ENCODE peak calls at places on chromosomes 7 and 10, in six cellular contexts. F, A, B, E, M and K are unnamed samples.

GRCh38 chr7:44377134-44377463 is 51.7 kb upstream of the CAMK2B start:
- DNase-seq in F (no peak), A (no peak), B (no peak), E (no peak), M (no peak), K (no peak)

GRCh38 chr10:49010831-49011230 is 71.2 kb upstream of the LRRC18 start:
- DNase-seq in F (no peak), A (no peak), B (no peak), E (no peak), M (no peak), K (no peak)

GRCh38 chr10:46299531-46300366 is 13.0 kb downstream of the ANTXRL start:
- DNase-seq in F (peak; percentile 36), A (no peak), B (no peak), E (no peak), M (no peak), K (no peak)

GRCh38 chr7:73429218-73429617 is 4.4 kb upstream of the FZD9 start:
- DNase-seq in F (peak; percentile 42), A (no peak), B (no peak), E (no peak), M (no peak), K (no peak)

GRCh38 chr10:49631975-49632374 is 18.1 kb downstream of the CHAT start:
- DNase-seq in F (peak; percentile 23), A (no peak), B (no peak), E (no peak), M (no peak), K (no peak)

GRCh38 chr10:80277567-80278250 is 11.7 kb downstream of the MAT1A start:
- DNase-seq in F (no peak), A (no peak), B (no peak), E (no peak), M (no peak), K (no peak)

GRCh38 chr10:108249940-108250339 is 1085.4 kb upstream of the SORCS1 start:
- DNase-seq in F (no peak), A (no peak), B (no peak), E (no peak), M (no peak), K (no peak)

GRCh38 chr7:50336909-50337703 is 32.6 kb downstream of the IKZF1 start:
- DNase-seq in F (no peak), A (no peak), B (no peak), E (no peak), M (no peak), K (no peak)

GRCh38 chr10:31319602-31320178 is 674 bp downstream of the ZEB1 start:
- DNase-seq in F (no peak), A (no peak), B (no peak), E (no peak), M (no peak), K (no peak)

GRCh38 chr10:107701947-107702346 is 537.4 kb upstream of the SORCS1 start:
- DNase-seq in F (no peak), A (no peak), B (no peak), E (no peak), M (no peak), K (no peak)

GRCh38 chr7:12281026-12281425 is 69.9 kb downstream of the TMEM106B start:
- DNase-seq in F (no peak), A (no peak), B (no peak), E (peak; percentile 42), M (no peak), K (no peak)

GRCh38 chr7:77238703-77239136 is 39.1 kb upstream of the FGL2 start:
- DNase-seq in F (no peak), A (peak; percentile 26), B (no peak), E (no peak), M (no peak), K (no peak)

GRCh38 chr7:103142494-103142893 is 6.4 kb downstream of the NAPEPLD start:
- DNase-seq in F (no peak), A (no peak), B (no peak), E (peak; percentile 39), M (no peak), K (no peak)

GRCh38 chr10:124603376-124604213 is 140.6 kb downstream of the FAM53B start:
- DNase-seq in F (no peak), A (peak; percentile 8), B (no peak), E (no peak), M (no peak), K (no peak)

GRCh38 chr10:58734116-58734515 is 221.4 kb downstream of the BICC1 start:
- DNase-seq in F (no peak), A (no peak), B (peak; percentile 75), E (no peak), M (no peak), K (peak; percentile 67)

GRCh38 chr10:86334515-86335085 is 32.0 kb downstream of the GRID1 start:
- DNase-seq in F (peak; percentile 38), A (no peak), B (no peak), E (no peak), M (no peak), K (no peak)

GRCh38 chr7:47444376-47445098 is 137.4 kb downstream of the TNS3 start:
- DNase-seq in F (no peak), A (no peak), B (no peak), E (peak; percentile 55), M (no peak), K (no peak)
- TF ChIP-seq CTCF in F (peak; percentile 48), A (peak; percentile 50), B (peak; percentile 47), E (peak; percentile 65), M (peak; percentile 68), K (peak; percentile 47)

GRCh38 chr7:21041252-21041651 is 254.6 kb upstream of the SP8 start:
- DNase-seq in F (no peak), A (no peak), B (no peak), E (no peak), M (no peak), K (no peak)
- H3K4me3 ChIP-seq in F (no peak overlapping the region), A (no peak overlapping the region), B (no peak overlapping the region), E (no peak overlapping the region), M (no peak overlapping the region), K (no peak overlapping the region)

DNA sequence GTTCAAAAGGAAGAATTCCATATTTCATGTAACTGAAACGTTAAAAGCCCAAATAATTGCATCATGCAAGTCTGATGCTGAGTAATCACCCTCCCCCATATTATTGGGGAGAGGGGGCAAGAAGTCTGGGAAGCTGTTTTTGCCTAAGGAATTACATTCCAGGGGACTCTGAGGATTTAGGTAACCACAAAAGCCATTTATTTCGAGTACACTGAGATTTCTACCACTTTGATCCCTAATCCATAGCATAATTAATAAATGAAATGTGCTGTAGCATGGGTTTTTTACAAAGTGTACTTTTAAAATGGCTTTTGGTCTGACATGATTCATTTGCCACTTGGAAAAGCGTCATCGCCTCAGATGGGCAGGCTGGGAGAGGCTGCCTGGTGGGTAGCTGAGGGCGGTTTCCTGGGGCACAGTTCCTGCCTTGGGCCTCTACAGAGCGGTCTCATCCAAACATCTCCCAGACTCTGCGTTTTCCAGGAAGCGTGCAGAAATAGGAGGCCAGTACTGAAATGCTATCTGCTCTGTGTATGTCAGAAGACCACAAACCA is 106.5 kb downstream of the TCF7L2 start:
- DNase-seq in F (no peak), A (no peak), B (no peak), E (peak; percentile 74), M (no peak), K (peak; percentile 52)
- TF ChIP-seq CTCF in F (no peak), A (no peak), B (no peak), E (no peak), M (no peak), K (no peak)

GRCh38 chr7:134548877-134549276 is at the start of gene AKR1B15:
- DNase-seq in F (no peak), A (no peak), B (no peak), E (peak; percentile 73), M (no peak), K (no peak)
- H3K4me3 ChIP-seq in F (no peak within 1 kb of the TSS), A (no peak within 1 kb of the TSS), B (no peak within 1 kb of the TSS), E (no peak within 1 kb of the TSS), M (no peak within 1 kb of the TSS), K (no peak within 1 kb of the TSS)

DNA sequence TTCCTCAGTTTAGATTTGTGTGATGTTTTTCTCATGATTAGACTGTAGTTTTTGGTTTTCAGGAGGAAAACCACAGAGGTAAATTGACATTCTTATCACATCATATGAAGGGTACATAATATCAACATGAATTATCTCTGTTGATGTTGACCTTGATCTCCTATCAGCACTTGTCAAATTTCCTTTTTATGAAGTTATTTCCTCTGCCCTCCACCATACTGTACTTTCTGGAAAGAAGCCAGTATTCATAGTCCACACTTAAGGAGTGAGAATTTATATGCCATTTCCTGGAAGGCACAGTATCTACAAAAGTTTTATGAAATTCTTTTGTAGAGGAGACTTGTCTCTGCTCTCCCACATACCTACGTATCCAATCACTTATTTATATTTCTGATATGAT is 807.2 kb upstream of the MBL2 start:
- DNase-seq in F (no peak), A (no peak), B (no peak), E (no peak), M (no peak), K (no peak)
- TF ChIP-seq CTCF in F (no peak), A (no peak), B (no peak), E (no peak), M (no peak), K (no peak)

DNA sequence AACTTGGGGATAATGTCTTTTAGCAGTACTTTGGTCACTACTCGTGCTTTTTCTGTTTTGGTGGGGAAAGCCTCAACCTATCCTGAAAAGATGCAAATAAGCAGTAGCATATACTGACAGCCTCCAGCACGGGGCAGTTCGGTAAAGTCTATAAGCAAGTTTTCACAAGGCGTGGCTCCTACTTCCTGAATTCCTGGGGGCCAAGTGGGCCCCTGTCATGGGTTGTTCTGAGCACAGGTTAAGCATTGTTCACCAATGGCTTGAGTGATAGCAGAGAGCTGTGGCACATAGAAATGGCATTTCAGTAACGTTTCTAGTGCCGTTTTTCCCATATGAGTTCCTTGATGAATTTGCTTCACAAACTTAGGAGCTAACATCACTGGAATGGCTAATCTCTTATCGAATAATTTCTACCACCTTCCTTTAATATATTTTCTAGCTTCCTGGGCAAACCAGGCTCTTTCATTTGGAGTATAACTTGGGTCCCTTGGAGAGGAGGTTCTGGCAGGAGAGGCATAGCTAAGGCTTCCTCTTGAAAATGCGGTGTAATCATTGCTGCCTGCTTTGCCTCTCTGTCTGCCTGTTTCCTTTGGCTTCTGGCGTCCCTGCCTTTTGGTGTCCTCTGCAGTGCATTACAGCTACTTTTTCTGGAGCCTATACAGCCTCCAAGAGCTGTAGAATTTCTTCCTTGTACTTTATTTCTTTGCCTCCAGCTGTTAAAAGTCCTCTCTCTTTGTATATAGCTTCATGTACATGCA is 11.7 kb upstream of the ZNF239 start:
- DNase-seq in F (peak; percentile 67), A (no peak), B (no peak), E (no peak), M (no peak), K (no peak)
- H3K4me3 ChIP-seq in F (no peak overlapping the region), A (no peak overlapping the region), B (no peak overlapping the region), E (no peak overlapping the region), M (no peak overlapping the region), K (no peak overlapping the region)

DNA sequence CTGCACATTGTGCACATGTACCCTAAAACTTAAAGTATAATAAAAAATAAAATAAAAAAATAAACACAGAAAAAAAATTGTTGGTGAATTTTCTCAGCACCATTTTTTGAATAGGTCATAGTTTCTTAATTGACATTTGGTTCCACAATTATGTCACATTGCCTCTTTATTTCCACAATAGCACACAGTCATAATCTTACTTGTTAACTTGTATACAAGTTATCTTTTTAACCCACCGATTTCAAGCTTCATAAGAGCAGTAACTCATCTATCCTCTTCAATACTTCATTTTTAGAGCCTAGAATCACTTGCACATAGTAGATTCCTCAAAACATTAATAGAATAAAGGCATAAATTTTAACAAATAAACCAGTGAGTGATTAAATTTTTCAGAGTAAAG is 1425.1 kb upstream of the LRRTM3 start:
- DNase-seq in F (no peak), A (no peak), B (no peak), E (no peak), M (no peak), K (no peak)
- TF ChIP-seq CTCF in F (no peak), A (no peak), B (no peak), E (no peak), M (no peak), K (no peak)

GRCh38 chr10:8054243-8054497 is 318 bp upstream of the GATA3 start:
- DNase-seq in F (no peak), A (no peak), B (no peak), E (no peak), M (no peak), K (no peak)
- H3K4me3 ChIP-seq in F (peak overlapping the region; percentile 68), A (peak overlapping the region; percentile 33), B (peak overlapping the region; percentile 52), E (peak overlapping the region; percentile 67), M (peak overlapping the region; percentile 49), K (peak overlapping the region; percentile 57)